ENCODE peak calls at places on chromosomes 6 and 20, in eight cellular contexts. T is A549, P is ovary, Z is dorsolateral prefrontal cortex, I is GM23338, E is nephron progenitor cell, Y is fibroblast of mammary gland, D is Caco-2. U is an unnamed sample.

GRCh38 chr20:35355372-35355771 is 56.4 kb downstream of the UQCC1 start:
- DNase-seq in I (no peak), P (no peak), Y (no peak), Z (no peak), D (no peak), T (no peak), E (no peak), U (no peak)

GRCh38 chr6:142929751-142930358 is 15.1 kb downstream of the HIVEP2 start:
- DNase-seq in D (no peak), I (no peak), Y (peak; percentile 53), P (no peak), E (no peak), Z (no peak), T (no peak), U (no peak)

GRCh38 chr6:121697921-121698320 is 262.5 kb downstream of the GJA1 start:
- DNase-seq in P (no peak), Y (no peak), Z (no peak), E (no peak), T (no peak), D (no peak), I (no peak), U (no peak)

GRCh38 chr6:149438855-149439254 is 38.8 kb downstream of the SUMO4 start:
- DNase-seq in Y (no peak), E (no peak), I (no peak), D (no peak), T (no peak), Z (no peak), P (no peak), U (no peak)

GRCh38 chr6:43014434-43014909 is 423 bp downstream of the KLHDC3 start:
- DNase-seq in Y (peak; percentile 45), T (peak; percentile 14), Z (no peak), D (no peak), E (no peak), I (no peak), P (no peak), U (no peak)

GRCh38 chr20:50519036-50519780 is 9.0 kb downstream of the PTPN1 start:
- DNase-seq in Y (no peak), Z (no peak), I (no peak), P (no peak), T (no peak), D (no peak), E (no peak), U (no peak)

GRCh38 chr6:156781882-156782631 is 4.9 kb downstream of the ARID1B start:
- DNase-seq in E (no peak), P (no peak), Y (peak; percentile 20), T (no peak), D (no peak), I (no peak), Z (no peak), U (no peak)

GRCh38 chr6:156953478-156954146 is 176.4 kb downstream of the ARID1B start:
- DNase-seq in I (peak; percentile 84), D (peak; percentile 57), P (no peak), E (peak; percentile 59), T (peak; percentile 80), Y (peak; percentile 97), Z (no peak), U (no peak)

GRCh38 chr6:45845546-45845945 is 170.1 kb downstream of the CLIC5 start:
- DNase-seq in D (no peak), E (no peak), Z (no peak), T (no peak), P (no peak), I (no peak), Y (peak; percentile 58), U (no peak)

GRCh38 chr20:43695571-43695970 is 28.7 kb downstream of the MYBL2 start:
- DNase-seq in P (no peak), Y (no peak), E (no peak), I (no peak), T (no peak), Z (no peak), D (no peak), U (no peak)

GRCh38 chr6:168134399-168135201 is 55.6 kb upstream of the FRMD1 start:
- DNase-seq in T (no peak), Y (no peak), D (no peak), Z (no peak), P (no peak), I (no peak), E (no peak), U (no peak)

DNA sequence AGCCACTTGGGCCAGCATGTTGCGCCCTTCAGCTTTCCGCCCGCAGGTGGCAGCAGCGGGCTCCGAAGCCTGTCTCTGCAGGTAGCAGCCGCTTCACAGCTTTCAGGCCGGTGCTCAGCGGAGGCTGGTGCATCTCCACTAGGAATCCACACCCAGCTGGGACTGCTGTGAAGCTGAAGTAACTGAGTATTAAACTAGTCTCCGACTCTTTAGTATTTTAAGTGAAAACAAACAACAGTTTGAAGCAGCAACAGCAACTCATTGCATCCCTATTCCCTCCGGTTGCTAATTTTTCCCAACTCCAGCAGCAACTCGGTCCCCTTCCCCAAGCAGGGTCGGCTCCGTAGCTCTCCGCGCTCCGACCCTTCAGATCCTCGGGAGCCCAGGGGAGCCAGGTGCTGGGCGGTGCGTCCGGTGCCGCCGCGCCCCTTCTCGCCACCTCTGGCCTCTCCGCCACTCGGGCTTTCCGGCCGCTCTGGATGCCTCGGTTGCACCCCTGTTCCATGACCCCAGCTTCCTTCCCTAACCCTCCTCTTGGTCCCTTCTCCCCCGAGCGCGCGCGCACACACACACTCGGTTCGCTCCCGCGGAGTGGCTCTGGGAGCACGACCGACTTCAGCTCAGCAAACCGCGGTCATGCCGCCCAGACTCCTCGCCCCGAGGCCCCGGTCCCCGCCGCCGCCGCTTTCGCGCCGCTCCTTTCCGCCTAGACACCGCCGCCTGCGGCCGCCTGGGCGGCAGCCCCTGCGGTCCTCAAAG is 789 bp upstream of the NKAIN2 start:
- DNase-seq in P (peak; percentile 27), T (peak; percentile 44), Y (peak; percentile 72), I (peak; percentile 89), E (peak; percentile 91), Z (peak; percentile 92), D (peak; percentile 73), U (peak; percentile 92)
- TF ChIP-seq CTCF in P (peak; percentile 26), T (peak; percentile 68), Y (peak; percentile 88), I (peak; percentile 96), E (peak; percentile 91), Z (peak; percentile 92), D (peak; percentile 93), U (peak; percentile 90)

GRCh38 chr6:108768792-108769524 is 79.3 kb upstream of the ARMC2 start:
- DNase-seq in P (no peak), T (no peak), E (no peak), Y (no peak), D (no peak), I (no peak), Z (no peak), U (no peak)

GRCh38 chr6:108774555-108774954 is 73.7 kb upstream of the ARMC2 start:
- DNase-seq in T (no peak), Z (no peak), Y (no peak), P (no peak), I (no peak), E (no peak), D (no peak), U (no peak)

GRCh38 chr6:108767418-108768175 is 80.6 kb upstream of the ARMC2 start:
- DNase-seq in D (no peak), E (no peak), I (no peak), Y (no peak), Z (no peak), T (no peak), P (no peak), U (no peak)

GRCh38 chr6:108768176-108768555 is 80.1 kb upstream of the ARMC2 start:
- DNase-seq in D (no peak), E (no peak), I (no peak), Z (no peak), P (no peak), Y (no peak), T (no peak), U (no peak)

DNA sequence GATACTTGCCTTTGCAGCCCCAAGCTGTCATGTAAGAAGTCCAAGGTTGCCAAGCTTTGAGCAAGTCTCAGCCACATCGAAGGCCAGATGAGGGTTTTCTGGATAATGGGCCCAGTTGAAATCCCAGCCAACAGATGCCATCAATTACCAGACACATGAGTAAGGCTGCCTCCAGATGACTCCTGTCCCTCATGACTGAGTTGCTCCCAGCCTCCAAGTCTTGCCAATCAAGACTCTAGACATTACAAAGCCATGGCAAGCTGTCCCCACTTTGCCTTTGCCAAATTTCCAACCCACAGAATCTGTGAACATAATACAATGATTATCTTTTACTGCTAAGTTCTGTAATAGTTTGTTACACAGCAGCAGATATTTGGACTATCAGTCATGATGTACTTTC is 76.8 kb upstream of the ARMC2 start:
- DNase-seq in P (no peak), D (no peak), Z (no peak), T (no peak), I (no peak), Y (peak; percentile 72), E (no peak), U (no peak)
- TF ChIP-seq CTCF in P (no peak), D (no peak), Z (no peak), T (no peak), I (no peak), Y (no peak), E (no peak), U (no peak)

GRCh38 chr6:37025621-37026466 is 20.4 kb downstream of the FGD2 start:
- DNase-seq in T (no peak), Y (no peak), I (no peak), P (no peak), Z (no peak), D (no peak), E (no peak), U (no peak)

GRCh38 chr6:37030599-37030998 is 25.1 kb downstream of the FGD2 start:
- DNase-seq in I (no peak), Z (no peak), D (no peak), T (no peak), P (no peak), E (no peak), Y (no peak), U (no peak)

GRCh38 chr6:37027036-37027720 is 21.7 kb downstream of the FGD2 start:
- DNase-seq in Z (no peak), P (no peak), E (no peak), Y (no peak), D (no peak), I (no peak), T (no peak), U (no peak)

GRCh38 chr6:37029249-37029959 is 23.9 kb downstream of the FGD2 start:
- DNase-seq in P (peak; percentile 64), D (peak; percentile 78), Y (peak; percentile 87), Z (no peak), E (peak; percentile 74), T (peak; percentile 63), I (peak; percentile 81), U (peak; percentile 78)

DNA sequence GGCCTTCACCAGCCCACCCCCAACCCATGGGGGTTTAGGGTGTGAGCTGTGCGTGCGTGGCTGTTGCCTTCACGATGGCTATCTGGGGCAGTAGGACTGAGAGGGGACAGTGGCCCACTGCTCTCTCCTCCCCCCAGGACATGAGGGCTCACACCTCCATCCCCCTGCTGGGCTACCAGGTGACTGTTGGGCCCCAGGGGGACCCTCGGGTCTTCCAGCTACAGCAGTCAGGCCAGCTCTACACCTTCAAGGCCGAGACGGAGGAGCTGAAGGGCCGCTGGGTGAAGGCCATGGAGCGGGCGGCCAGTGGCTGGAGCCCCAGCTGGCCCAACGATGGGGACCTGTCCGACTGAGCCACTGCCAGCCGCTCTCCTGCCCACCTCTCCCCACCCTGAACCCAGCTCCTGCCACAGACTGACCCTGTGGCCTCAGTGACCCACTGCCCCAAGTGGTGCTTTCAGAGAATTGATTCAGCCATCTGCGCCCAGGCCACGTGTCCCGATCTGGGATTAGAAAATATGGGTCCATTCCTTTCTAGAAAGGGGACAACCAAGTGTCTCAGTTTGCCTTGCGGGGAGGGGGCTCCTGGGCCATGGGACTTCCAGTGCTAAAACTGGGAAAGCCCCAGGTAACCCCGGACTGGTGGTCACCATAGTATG is 22.5 kb downstream of the FGD2 start:
- DNase-seq in I (no peak), Z (no peak), T (no peak), Y (no peak), E (no peak), D (no peak), P (no peak), U (no peak)
- TF ChIP-seq CTCF in I (peak; percentile 15), Z (no peak), T (no peak), Y (no peak), E (no peak), D (no peak), P (no peak), U (no peak)

GRCh38 chr6:87074051-87074711 is 20.7 kb downstream of the CGA start:
- DNase-seq in E (no peak), D (peak; percentile 67), I (no peak), T (no peak), P (no peak), Y (no peak), Z (no peak), U (no peak)
- TF ChIP-seq CTCF in E (no peak), D (no peak), I (no peak), T (no peak), P (no peak), Y (no peak), Z (no peak), U (no peak)

U was measured in glutamatergic neuron.